ENCODE peak calls at places on chromosomes 1 and 21, in ten cellular contexts. One of them, this sample, is unnamed.

GRCh38 chr21:42614811-42615342 is 38.5 kb upstream of the PDE9A start:
- DNase-seq in CD4-positive, alpha-beta T cell: peak; percentile 29
- DNase-seq in lung: peak; percentile 62
- DNase-seq in CD8-positive, alpha-beta T cell: peak; percentile 14
- DNase-seq in tibial artery: no peak
- DNase-seq in fibroblast of lung: no peak
- DNase-seq in epithelial cell of prostate: peak; percentile 91
- DNase-seq in hepatocyte: peak; percentile 68
- DNase-seq in CD8-positive, alpha-beta memory T cell: peak; percentile 61
- DNase-seq in tibial nerve: no peak
- DNase-seq in this sample: no peak

GRCh38 chr1:61287734-61288133 is 205.4 kb downstream of the NFIA start:
- DNase-seq in CD4-positive, alpha-beta T cell: no peak
- DNase-seq in lung: no peak
- DNase-seq in CD8-positive, alpha-beta T cell: no peak
- DNase-seq in tibial artery: no peak
- DNase-seq in fibroblast of lung: peak; percentile 75
- DNase-seq in epithelial cell of prostate: peak; percentile 45
- DNase-seq in hepatocyte: no peak
- DNase-seq in CD8-positive, alpha-beta memory T cell: no peak
- DNase-seq in tibial nerve: no peak
- DNase-seq in this sample: no peak

GRCh38 chr1:61132176-61133047 is 50.1 kb downstream of the NFIA start:
- DNase-seq in CD4-positive, alpha-beta T cell: no peak
- DNase-seq in lung: no peak
- DNase-seq in CD8-positive, alpha-beta T cell: no peak
- DNase-seq in tibial artery: no peak
- DNase-seq in fibroblast of lung: peak; percentile 50
- DNase-seq in epithelial cell of prostate: no peak
- DNase-seq in hepatocyte: peak; percentile 54
- DNase-seq in CD8-positive, alpha-beta memory T cell: no peak
- DNase-seq in tibial nerve: no peak
- DNase-seq in this sample: no peak

GRCh38 chr1:37288900-37289299 is 185.5 kb upstream of the ZC3H12A start:
- DNase-seq in CD4-positive, alpha-beta T cell: no peak
- DNase-seq in lung: no peak
- DNase-seq in CD8-positive, alpha-beta T cell: no peak
- DNase-seq in tibial artery: no peak
- DNase-seq in fibroblast of lung: no peak
- DNase-seq in epithelial cell of prostate: no peak
- DNase-seq in hepatocyte: no peak
- DNase-seq in CD8-positive, alpha-beta memory T cell: no peak
- DNase-seq in tibial nerve: no peak
- DNase-seq in this sample: no peak

GRCh38 chr1:225738763-225739162 is 38.9 kb upstream of the SRP9 start:
- DNase-seq in CD4-positive, alpha-beta T cell: no peak
- DNase-seq in lung: no peak
- DNase-seq in CD8-positive, alpha-beta T cell: no peak
- DNase-seq in tibial artery: no peak
- DNase-seq in fibroblast of lung: no peak
- DNase-seq in epithelial cell of prostate: no peak
- DNase-seq in hepatocyte: no peak
- DNase-seq in CD8-positive, alpha-beta memory T cell: no peak
- DNase-seq in tibial nerve: no peak
- DNase-seq in this sample: no peak

GRCh38 chr1:185652348-185652747 is 81.8 kb upstream of the HMCN1 start:
- DNase-seq in CD4-positive, alpha-beta T cell: no peak
- DNase-seq in lung: no peak
- DNase-seq in CD8-positive, alpha-beta T cell: no peak
- DNase-seq in tibial artery: no peak
- DNase-seq in fibroblast of lung: peak; percentile 10
- DNase-seq in epithelial cell of prostate: no peak
- DNase-seq in hepatocyte: no peak
- DNase-seq in CD8-positive, alpha-beta memory T cell: no peak
- DNase-seq in tibial nerve: no peak
- DNase-seq in this sample: no peak

GRCh38 chr1:34787461-34788420 is 5.1 kb upstream of the GJA4 start:
- DNase-seq in CD4-positive, alpha-beta T cell: no peak
- DNase-seq in lung: no peak
- DNase-seq in CD8-positive, alpha-beta T cell: no peak
- DNase-seq in tibial artery: no peak
- DNase-seq in fibroblast of lung: no peak
- DNase-seq in epithelial cell of prostate: no peak
- DNase-seq in hepatocyte: no peak
- DNase-seq in CD8-positive, alpha-beta memory T cell: no peak
- DNase-seq in tibial nerve: no peak
- DNase-seq in this sample: no peak

GRCh38 chr1:12275370-12275769 is 45.5 kb downstream of the VPS13D start:
- DNase-seq in CD4-positive, alpha-beta T cell: peak; percentile 15
- DNase-seq in lung: no peak
- DNase-seq in CD8-positive, alpha-beta T cell: no peak
- DNase-seq in tibial artery: peak; percentile 42
- DNase-seq in fibroblast of lung: peak; percentile 30
- DNase-seq in epithelial cell of prostate: no peak
- DNase-seq in hepatocyte: peak; percentile 39
- DNase-seq in CD8-positive, alpha-beta memory T cell: peak; percentile 16
- DNase-seq in tibial nerve: peak; percentile 28
- DNase-seq in this sample: no peak

GRCh38 chr1:36580524-36580923 is 97.8 kb upstream of the CSF3R start:
- DNase-seq in CD4-positive, alpha-beta T cell: no peak
- DNase-seq in lung: no peak
- DNase-seq in CD8-positive, alpha-beta T cell: no peak
- DNase-seq in tibial artery: no peak
- DNase-seq in fibroblast of lung: no peak
- DNase-seq in epithelial cell of prostate: no peak
- DNase-seq in hepatocyte: no peak
- DNase-seq in CD8-positive, alpha-beta memory T cell: no peak
- DNase-seq in tibial nerve: no peak
- DNase-seq in this sample: no peak

GRCh38 chr21:29175408-29176147 is 45.1 kb downstream of the MAP3K7CL start:
- DNase-seq in CD4-positive, alpha-beta T cell: no peak
- DNase-seq in lung: no peak
- DNase-seq in CD8-positive, alpha-beta T cell: no peak
- DNase-seq in tibial artery: no peak
- DNase-seq in fibroblast of lung: peak; percentile 91
- DNase-seq in epithelial cell of prostate: no peak
- DNase-seq in hepatocyte: peak; percentile 56
- DNase-seq in CD8-positive, alpha-beta memory T cell: no peak
- DNase-seq in tibial nerve: no peak
- DNase-seq in this sample: no peak

DNA sequence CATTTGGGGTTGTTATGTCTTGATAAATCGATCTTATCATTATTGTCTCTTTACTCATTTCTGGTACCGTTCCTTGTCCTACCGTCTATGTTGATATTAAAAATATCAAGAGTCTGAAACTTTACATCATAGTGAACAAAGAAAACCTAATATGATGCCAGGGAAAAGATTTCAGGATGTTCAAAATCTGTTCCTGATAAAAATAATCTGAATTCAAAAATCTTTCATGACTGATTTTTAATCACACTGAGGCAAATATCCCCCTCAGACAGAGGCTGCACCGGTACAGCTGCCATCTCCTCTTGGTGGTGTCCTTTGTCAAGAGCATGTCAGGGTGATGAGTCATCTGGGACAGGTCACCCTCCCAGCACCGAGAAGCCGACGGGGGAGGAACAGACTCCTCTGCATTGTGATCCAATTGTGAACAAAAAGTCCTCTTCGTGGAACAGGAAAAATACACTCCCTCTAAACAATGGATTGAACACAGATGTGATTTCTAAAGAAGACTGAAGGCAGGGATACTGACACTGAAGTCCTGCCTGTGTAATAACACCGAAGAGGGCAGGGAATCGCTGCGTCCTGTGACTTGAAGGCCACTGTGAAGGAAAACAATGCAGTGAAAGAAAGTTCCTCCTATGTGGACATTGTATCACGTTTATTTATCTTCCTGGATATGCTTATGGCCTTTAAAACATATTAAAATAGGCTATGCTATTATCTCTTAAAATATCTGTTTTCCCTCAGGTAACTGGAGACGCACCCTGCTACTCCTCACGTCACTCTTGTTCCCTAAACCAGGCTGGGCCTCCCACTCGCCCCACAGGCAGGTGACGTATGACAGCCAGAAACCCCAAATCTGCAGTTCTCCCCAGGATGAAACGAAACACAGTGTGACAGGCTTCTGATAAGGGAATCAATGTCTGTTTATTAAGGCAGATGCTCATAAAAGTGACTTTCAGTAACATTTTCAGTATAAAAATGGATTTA is 4.3 kb upstream of the SPATC1L start:
- DNase-seq in CD4-positive, alpha-beta T cell: no peak
- DNase-seq in lung: no peak
- DNase-seq in CD8-positive, alpha-beta T cell: no peak
- DNase-seq in tibial artery: no peak
- DNase-seq in fibroblast of lung: peak; percentile 44
- DNase-seq in epithelial cell of prostate: peak; percentile 12
- DNase-seq in hepatocyte: peak; percentile 76
- DNase-seq in CD8-positive, alpha-beta memory T cell: no peak
- DNase-seq in tibial nerve: no peak
- DNase-seq in this sample: peak; percentile 76
- H3K27ac ChIP-seq in CD4-positive, alpha-beta T cell: no peak overlapping the region
- H3K27ac ChIP-seq in lung: peak overlapping the region; percentile 73
- H3K27ac ChIP-seq in CD8-positive, alpha-beta T cell: no peak overlapping the region
- H3K27ac ChIP-seq in tibial artery: no peak overlapping the region
- H3K27ac ChIP-seq in fibroblast of lung: no peak overlapping the region
- H3K27ac ChIP-seq in epithelial cell of prostate: peak overlapping the region; percentile 61
- H3K27ac ChIP-seq in hepatocyte: peak overlapping the region; percentile 90
- H3K27ac ChIP-seq in CD8-positive, alpha-beta memory T cell: peak overlapping the region; percentile 50
- H3K27ac ChIP-seq in tibial nerve: peak overlapping the region; percentile 48
- H3K27ac ChIP-seq in this sample: peak overlapping the region; percentile 78

GRCh38 chr1:59703226-59703917 is 111.4 kb upstream of the HOOK1 start:
- DNase-seq in CD4-positive, alpha-beta T cell: no peak
- DNase-seq in lung: no peak
- DNase-seq in CD8-positive, alpha-beta T cell: no peak
- DNase-seq in tibial artery: no peak
- DNase-seq in fibroblast of lung: peak; percentile 95
- DNase-seq in epithelial cell of prostate: no peak
- DNase-seq in hepatocyte: no peak
- DNase-seq in CD8-positive, alpha-beta memory T cell: no peak
- DNase-seq in tibial nerve: no peak
- DNase-seq in this sample: peak; percentile 31
- H3K27ac ChIP-seq in CD4-positive, alpha-beta T cell: no peak overlapping the region
- H3K27ac ChIP-seq in lung: no peak overlapping the region
- H3K27ac ChIP-seq in CD8-positive, alpha-beta T cell: no peak overlapping the region
- H3K27ac ChIP-seq in tibial artery: peak overlapping the region; percentile 67
- H3K27ac ChIP-seq in fibroblast of lung: peak overlapping the region; percentile 41
- H3K27ac ChIP-seq in epithelial cell of prostate: no peak overlapping the region
- H3K27ac ChIP-seq in hepatocyte: peak overlapping the region; percentile 15
- H3K27ac ChIP-seq in CD8-positive, alpha-beta memory T cell: no peak overlapping the region
- H3K27ac ChIP-seq in tibial nerve: no peak overlapping the region
- H3K27ac ChIP-seq in this sample: peak overlapping the region; percentile 88

GRCh38 chr1:22808186-22808845 is 97.7 kb downstream of the EPHB2 start:
- DNase-seq in CD4-positive, alpha-beta T cell: no peak
- DNase-seq in lung: no peak
- DNase-seq in CD8-positive, alpha-beta T cell: no peak
- DNase-seq in tibial artery: peak; percentile 46
- DNase-seq in fibroblast of lung: no peak
- DNase-seq in epithelial cell of prostate: no peak
- DNase-seq in hepatocyte: no peak
- DNase-seq in CD8-positive, alpha-beta memory T cell: no peak
- DNase-seq in tibial nerve: no peak
- DNase-seq in this sample: no peak

GRCh38 chr1:22809783-22810182 is 99.1 kb downstream of the EPHB2 start:
- DNase-seq in CD4-positive, alpha-beta T cell: no peak
- DNase-seq in lung: no peak
- DNase-seq in CD8-positive, alpha-beta T cell: no peak
- DNase-seq in tibial artery: no peak
- DNase-seq in fibroblast of lung: no peak
- DNase-seq in epithelial cell of prostate: no peak
- DNase-seq in hepatocyte: no peak
- DNase-seq in CD8-positive, alpha-beta memory T cell: no peak
- DNase-seq in tibial nerve: no peak
- DNase-seq in this sample: no peak

GRCh38 chr1:22812092-22812880 is 101.6 kb downstream of the EPHB2 start:
- DNase-seq in CD4-positive, alpha-beta T cell: no peak
- DNase-seq in lung: no peak
- DNase-seq in CD8-positive, alpha-beta T cell: no peak
- DNase-seq in tibial artery: no peak
- DNase-seq in fibroblast of lung: no peak
- DNase-seq in epithelial cell of prostate: no peak
- DNase-seq in hepatocyte: no peak
- DNase-seq in CD8-positive, alpha-beta memory T cell: no peak
- DNase-seq in tibial nerve: no peak
- DNase-seq in this sample: no peak

GRCh38 chr1:22808846-22809501 is 98.3 kb downstream of the EPHB2 start:
- DNase-seq in CD4-positive, alpha-beta T cell: no peak
- DNase-seq in lung: peak; percentile 37
- DNase-seq in CD8-positive, alpha-beta T cell: no peak
- DNase-seq in tibial artery: peak; percentile 42
- DNase-seq in fibroblast of lung: peak; percentile 93
- DNase-seq in epithelial cell of prostate: no peak
- DNase-seq in hepatocyte: peak; percentile 71
- DNase-seq in CD8-positive, alpha-beta memory T cell: no peak
- DNase-seq in tibial nerve: no peak
- DNase-seq in this sample: peak; percentile 68

GRCh38 chr1:22810378-22810777 is 99.7 kb downstream of the EPHB2 start:
- DNase-seq in CD4-positive, alpha-beta T cell: no peak
- DNase-seq in lung: no peak
- DNase-seq in CD8-positive, alpha-beta T cell: no peak
- DNase-seq in tibial artery: no peak
- DNase-seq in fibroblast of lung: no peak
- DNase-seq in epithelial cell of prostate: no peak
- DNase-seq in hepatocyte: no peak
- DNase-seq in CD8-positive, alpha-beta memory T cell: no peak
- DNase-seq in tibial nerve: no peak
- DNase-seq in this sample: no peak
- H3K27ac ChIP-seq in CD4-positive, alpha-beta T cell: no peak overlapping the region
- H3K27ac ChIP-seq in lung: no peak overlapping the region
- H3K27ac ChIP-seq in CD8-positive, alpha-beta T cell: no peak overlapping the region
- H3K27ac ChIP-seq in tibial artery: no peak overlapping the region
- H3K27ac ChIP-seq in fibroblast of lung: no peak overlapping the region
- H3K27ac ChIP-seq in epithelial cell of prostate: no peak overlapping the region
- H3K27ac ChIP-seq in hepatocyte: no peak overlapping the region
- H3K27ac ChIP-seq in CD8-positive, alpha-beta memory T cell: no peak overlapping the region
- H3K27ac ChIP-seq in tibial nerve: no peak overlapping the region
- H3K27ac ChIP-seq in this sample: no peak overlapping the region

DNA sequence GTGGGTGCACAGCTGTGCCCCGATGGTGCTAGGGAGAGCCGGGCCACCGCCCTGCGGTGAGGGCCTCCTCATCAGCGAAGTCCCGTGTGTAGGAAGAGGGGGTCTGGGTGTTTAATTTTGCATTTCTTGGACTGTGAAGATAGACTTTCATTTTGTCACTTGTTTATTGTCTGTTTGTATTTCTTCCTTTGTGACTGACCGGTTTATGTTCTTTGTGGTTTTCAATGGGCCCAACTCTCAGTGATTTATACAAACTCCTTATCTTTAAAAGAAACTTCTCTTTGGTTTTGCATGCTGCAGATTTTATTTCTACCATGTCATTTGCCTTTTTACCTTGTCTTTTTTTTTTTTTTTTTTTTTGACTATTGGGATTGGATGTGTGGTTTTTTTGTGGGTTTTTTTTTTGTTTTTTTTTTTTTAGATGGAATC is 65.1 kb downstream of the COL18A1 start:
- DNase-seq in CD4-positive, alpha-beta T cell: no peak
- DNase-seq in lung: no peak
- DNase-seq in CD8-positive, alpha-beta T cell: no peak
- DNase-seq in tibial artery: no peak
- DNase-seq in fibroblast of lung: peak; percentile 58
- DNase-seq in epithelial cell of prostate: no peak
- DNase-seq in hepatocyte: no peak
- DNase-seq in CD8-positive, alpha-beta memory T cell: no peak
- DNase-seq in tibial nerve: no peak
- DNase-seq in this sample: no peak
- H3K27ac ChIP-seq in CD4-positive, alpha-beta T cell: no peak overlapping the region
- H3K27ac ChIP-seq in lung: peak overlapping the region; percentile 15
- H3K27ac ChIP-seq in CD8-positive, alpha-beta T cell: no peak overlapping the region
- H3K27ac ChIP-seq in tibial artery: peak overlapping the region; percentile 87
- H3K27ac ChIP-seq in fibroblast of lung: peak overlapping the region; percentile 90
- H3K27ac ChIP-seq in epithelial cell of prostate: no peak overlapping the region
- H3K27ac ChIP-seq in hepatocyte: peak overlapping the region; percentile 86
- H3K27ac ChIP-seq in CD8-positive, alpha-beta memory T cell: no peak overlapping the region
- H3K27ac ChIP-seq in tibial nerve: peak overlapping the region; percentile 58
- H3K27ac ChIP-seq in this sample: peak overlapping the region; percentile 91